ENCODE peak calls at places on chromosomes 12 and 14, in nine cellular contexts. One of them, this sample, is unnamed.

GRCh38 chr14:52253503-52253902 is 14.0 kb upstream of the PTGDR start:
- DNase-seq in fibroblast of pulmonary artery: no peak
- DNase-seq in fibroblast of villous mesenchyme: no peak
- DNase-seq in naive thymus-derived CD8-positive, alpha-beta T cell: no peak
- DNase-seq in gastrocnemius medialis: no peak
- DNase-seq in RWPE1: no peak
- DNase-seq in ACHN: no peak
- DNase-seq in HuH-7: no peak
- DNase-seq in globus pallidus: no peak
- DNase-seq in this sample: no peak

GRCh38 chr12:119151445-119151844 is 27.3 kb upstream of the HSPB8 start:
- DNase-seq in naive thymus-derived CD8-positive, alpha-beta T cell: no peak
- DNase-seq in HuH-7: no peak
- DNase-seq in fibroblast of pulmonary artery: peak
- DNase-seq in RWPE1: no peak
- DNase-seq in fibroblast of villous mesenchyme: peak
- DNase-seq in ACHN: no peak
- DNase-seq in globus pallidus: no peak
- DNase-seq in gastrocnemius medialis: no peak
- DNase-seq in this sample: no peak

GRCh38 chr12:19239616-19240234 is 110.2 kb downstream of the PLEKHA5 start:
- DNase-seq in gastrocnemius medialis: no peak
- DNase-seq in HuH-7: no peak
- DNase-seq in ACHN: no peak
- DNase-seq in fibroblast of pulmonary artery: peak
- DNase-seq in RWPE1: no peak
- DNase-seq in fibroblast of villous mesenchyme: peak
- DNase-seq in naive thymus-derived CD8-positive, alpha-beta T cell: no peak
- DNase-seq in globus pallidus: no peak
- DNase-seq in this sample: no peak

GRCh38 chr12:58917699-58918334 is 2.5 kb downstream of the LRIG3 start:
- DNase-seq in globus pallidus: no peak
- DNase-seq in naive thymus-derived CD8-positive, alpha-beta T cell: no peak
- DNase-seq in fibroblast of villous mesenchyme: no peak
- DNase-seq in RWPE1: no peak
- DNase-seq in ACHN: peak
- DNase-seq in gastrocnemius medialis: no peak
- DNase-seq in fibroblast of pulmonary artery: no peak
- DNase-seq in HuH-7: no peak
- DNase-seq in this sample: no peak

GRCh38 chr14:95262511-95262891 is 57.2 kb downstream of the CLMN start:
- DNase-seq in ACHN: no peak
- DNase-seq in HuH-7: no peak
- DNase-seq in gastrocnemius medialis: no peak
- DNase-seq in fibroblast of pulmonary artery: no peak
- DNase-seq in fibroblast of villous mesenchyme: no peak
- DNase-seq in globus pallidus: no peak
- DNase-seq in naive thymus-derived CD8-positive, alpha-beta T cell: no peak
- DNase-seq in RWPE1: no peak
- DNase-seq in this sample: no peak

GRCh38 chr14:28468191-28469151 is 298.1 kb upstream of the FOXG1 start:
- DNase-seq in gastrocnemius medialis: no peak
- DNase-seq in globus pallidus: no peak
- DNase-seq in ACHN: no peak
- DNase-seq in RWPE1: no peak
- DNase-seq in HuH-7: no peak
- DNase-seq in fibroblast of pulmonary artery: peak
- DNase-seq in fibroblast of villous mesenchyme: no peak
- DNase-seq in naive thymus-derived CD8-positive, alpha-beta T cell: no peak
- DNase-seq in this sample: no peak

GRCh38 chr12:50655374-50655921 is 108.5 kb upstream of the ATF1 start:
- DNase-seq in naive thymus-derived CD8-positive, alpha-beta T cell: no peak
- DNase-seq in HuH-7: no peak
- DNase-seq in ACHN: no peak
- DNase-seq in gastrocnemius medialis: no peak
- DNase-seq in globus pallidus: no peak
- DNase-seq in fibroblast of pulmonary artery: no peak
- DNase-seq in RWPE1: no peak
- DNase-seq in fibroblast of villous mesenchyme: peak
- DNase-seq in this sample: no peak

GRCh38 chr12:24496755-24497154 is 452.1 kb downstream of the BCAT1 start:
- DNase-seq in fibroblast of villous mesenchyme: peak
- DNase-seq in HuH-7: no peak
- DNase-seq in ACHN: peak
- DNase-seq in RWPE1: no peak
- DNase-seq in globus pallidus: no peak
- DNase-seq in naive thymus-derived CD8-positive, alpha-beta T cell: no peak
- DNase-seq in fibroblast of pulmonary artery: no peak
- DNase-seq in gastrocnemius medialis: no peak
- DNase-seq in this sample: no peak

GRCh38 chr12:90128526-90128925 is 419.9 kb upstream of the ATP2B1 start:
- DNase-seq in fibroblast of pulmonary artery: no peak
- DNase-seq in RWPE1: no peak
- DNase-seq in globus pallidus: no peak
- DNase-seq in naive thymus-derived CD8-positive, alpha-beta T cell: no peak
- DNase-seq in ACHN: no peak
- DNase-seq in gastrocnemius medialis: no peak
- DNase-seq in fibroblast of villous mesenchyme: no peak
- DNase-seq in HuH-7: no peak
- DNase-seq in this sample: no peak

GRCh38 chr14:75871181-75871880 is 110.5 kb downstream of the TGFB3 start:
- DNase-seq in ACHN: no peak
- DNase-seq in HuH-7: peak
- DNase-seq in fibroblast of pulmonary artery: peak
- DNase-seq in globus pallidus: no peak
- DNase-seq in RWPE1: no peak
- DNase-seq in fibroblast of villous mesenchyme: peak
- DNase-seq in gastrocnemius medialis: no peak
- DNase-seq in naive thymus-derived CD8-positive, alpha-beta T cell: no peak
- DNase-seq in this sample: no peak

GRCh38 chr12:113131556-113131955 is 4.0 kb downstream of the RASAL1 start:
- DNase-seq in RWPE1: no peak
- DNase-seq in globus pallidus: no peak
- DNase-seq in gastrocnemius medialis: no peak
- DNase-seq in fibroblast of villous mesenchyme: no peak
- DNase-seq in fibroblast of pulmonary artery: no peak
- DNase-seq in HuH-7: no peak
- DNase-seq in ACHN: peak
- DNase-seq in naive thymus-derived CD8-positive, alpha-beta T cell: no peak
- DNase-seq in this sample: peak

GRCh38 chr12:49809369-49810158 is 18.6 kb downstream of the NCKAP5L start:
- DNase-seq in RWPE1: no peak
- DNase-seq in fibroblast of pulmonary artery: no peak
- DNase-seq in gastrocnemius medialis: peak
- DNase-seq in ACHN: no peak
- DNase-seq in naive thymus-derived CD8-positive, alpha-beta T cell: no peak
- DNase-seq in fibroblast of villous mesenchyme: peak
- DNase-seq in HuH-7: no peak
- DNase-seq in globus pallidus: no peak
- DNase-seq in this sample: no peak

GRCh38 chr12:45268672-45269406 is 52.9 kb downstream of the ANO6 start:
- DNase-seq in RWPE1: peak
- DNase-seq in gastrocnemius medialis: peak
- DNase-seq in ACHN: peak
- DNase-seq in HuH-7: no peak
- DNase-seq in globus pallidus: no peak
- DNase-seq in fibroblast of pulmonary artery: peak
- DNase-seq in fibroblast of villous mesenchyme: peak
- DNase-seq in naive thymus-derived CD8-positive, alpha-beta T cell: no peak
- DNase-seq in this sample: peak

GRCh38 chr14:34826661-34827060 is 48.5 kb downstream of the BAZ1A start:
- DNase-seq in fibroblast of pulmonary artery: peak
- DNase-seq in HuH-7: no peak
- DNase-seq in RWPE1: peak
- DNase-seq in naive thymus-derived CD8-positive, alpha-beta T cell: no peak
- DNase-seq in ACHN: no peak
- DNase-seq in fibroblast of villous mesenchyme: peak
- DNase-seq in globus pallidus: no peak
- DNase-seq in gastrocnemius medialis: no peak
- DNase-seq in this sample: no peak

GRCh38 chr14:34081576-34082136 is 130.8 kb upstream of the EGLN3 start:
- DNase-seq in ACHN: peak
- DNase-seq in RWPE1: peak
- DNase-seq in fibroblast of villous mesenchyme: peak
- DNase-seq in globus pallidus: no peak
- DNase-seq in fibroblast of pulmonary artery: peak
- DNase-seq in gastrocnemius medialis: peak
- DNase-seq in naive thymus-derived CD8-positive, alpha-beta T cell: no peak
- DNase-seq in HuH-7: no peak
- DNase-seq in this sample: no peak

GRCh38 chr14:99737451-99737951 is 53.4 kb downstream of the CYP46A1 start:
- DNase-seq in naive thymus-derived CD8-positive, alpha-beta T cell: no peak
- DNase-seq in HuH-7: no peak
- DNase-seq in ACHN: peak
- DNase-seq in gastrocnemius medialis: peak
- DNase-seq in RWPE1: peak
- DNase-seq in globus pallidus: peak
- DNase-seq in fibroblast of pulmonary artery: peak
- DNase-seq in fibroblast of villous mesenchyme: no peak
- DNase-seq in this sample: no peak

GRCh38 chr12:8948711-8949524 is 527 bp downstream of the M6PR start:
- DNase-seq in gastrocnemius medialis: no peak
- DNase-seq in fibroblast of villous mesenchyme: peak
- DNase-seq in fibroblast of pulmonary artery: peak
- DNase-seq in naive thymus-derived CD8-positive, alpha-beta T cell: no peak
- DNase-seq in HuH-7: peak
- DNase-seq in globus pallidus: no peak
- DNase-seq in RWPE1: peak
- DNase-seq in ACHN: peak
- DNase-seq in this sample: peak

GRCh38 chr12:14834502-14834901 is 8.8 kb downstream of the ART4 start:
- DNase-seq in RWPE1: no peak
- DNase-seq in gastrocnemius medialis: no peak
- DNase-seq in fibroblast of pulmonary artery: no peak
- DNase-seq in fibroblast of villous mesenchyme: peak
- DNase-seq in naive thymus-derived CD8-positive, alpha-beta T cell: no peak
- DNase-seq in globus pallidus: no peak
- DNase-seq in ACHN: no peak
- DNase-seq in HuH-7: no peak
- DNase-seq in this sample: no peak

GRCh38 chr12:98645572-98646067 is 530 bp downstream of the APAF1 start:
- DNase-seq in fibroblast of pulmonary artery: peak
- DNase-seq in ACHN: peak
- DNase-seq in HuH-7: peak
- DNase-seq in fibroblast of villous mesenchyme: peak
- DNase-seq in naive thymus-derived CD8-positive, alpha-beta T cell: no peak
- DNase-seq in RWPE1: peak
- DNase-seq in globus pallidus: peak
- DNase-seq in gastrocnemius medialis: peak
- DNase-seq in this sample: peak

GRCh38 chr14:89681086-89682018 is 264.3 kb upstream of the FOXN3 start:
- DNase-seq in HuH-7: no peak
- DNase-seq in gastrocnemius medialis: no peak
- DNase-seq in globus pallidus: peak
- DNase-seq in RWPE1: no peak
- DNase-seq in naive thymus-derived CD8-positive, alpha-beta T cell: peak
- DNase-seq in fibroblast of villous mesenchyme: no peak
- DNase-seq in ACHN: no peak
- DNase-seq in fibroblast of pulmonary artery: no peak
- DNase-seq in this sample: peak

GRCh38 chr14:91336093-91336450 is 81.5 kb downstream of the CCDC88C start:
- DNase-seq in ACHN: no peak
- DNase-seq in gastrocnemius medialis: no peak
- DNase-seq in HuH-7: no peak
- DNase-seq in naive thymus-derived CD8-positive, alpha-beta T cell: no peak
- DNase-seq in globus pallidus: no peak
- DNase-seq in fibroblast of pulmonary artery: no peak
- DNase-seq in fibroblast of villous mesenchyme: no peak
- DNase-seq in RWPE1: no peak
- DNase-seq in this sample: no peak

GRCh38 chr12:63151898-63152700 is 1.1 kb upstream of the AVPR1A start:
- DNase-seq in fibroblast of pulmonary artery: peak
- DNase-seq in ACHN: peak
- DNase-seq in HuH-7: peak
- DNase-seq in gastrocnemius medialis: no peak
- DNase-seq in RWPE1: peak
- DNase-seq in globus pallidus: peak
- DNase-seq in fibroblast of villous mesenchyme: peak
- DNase-seq in naive thymus-derived CD8-positive, alpha-beta T cell: no peak
- DNase-seq in this sample: peak

GRCh38 chr12:570949-571794 is 92.1 kb downstream of the NINJ2 start:
- DNase-seq in fibroblast of villous mesenchyme: peak
- DNase-seq in gastrocnemius medialis: peak
- DNase-seq in naive thymus-derived CD8-positive, alpha-beta T cell: no peak
- DNase-seq in HuH-7: peak
- DNase-seq in fibroblast of pulmonary artery: peak
- DNase-seq in RWPE1: peak
- DNase-seq in ACHN: peak
- DNase-seq in globus pallidus: no peak
- DNase-seq in this sample: peak